ENCODE peak calls at places on chromosomes 3 and 15, in eight cellular contexts. B is activated effector memory CD4-positive, alpha-beta T cell treated with Interleukin-2 at 50 U/mL for 16 hours; L is T-helper 2 cell; Y is right cardiac atrium; V is nucleus accumbens; M is NB4; R is DMS153; P is activated gamma-delta T cell treated with anti-CD3 and anti-CD28 coated beads, Interleukin-2, amount 50 U/mL, for 16 hours. J is an unnamed sample.
A peak's percentile ranks its signal among the peaks of the same experiment; 100 is the strongest.

GRCh38 chr15:58178668-58179067 is 40.5 kb downstream of the AQP9 start:
- DNase-seq in B (no peak), L (no peak), Y (no peak), V (no peak), M (no peak), R (no peak), P (no peak), J (no peak)

GRCh38 chr3:141076821-141077571 is 25.8 kb downstream of the SPSB4 start:
- DNase-seq in B (no peak), L (no peak), Y (peak; percentile 83), V (peak; percentile 52), M (peak; percentile 56), R (peak; percentile 28), P (no peak), J (peak; percentile 61)

GRCh38 chr3:30752961-30753360 is 141.5 kb downstream of the GADL1 start:
- DNase-seq in B (no peak), L (no peak), Y (no peak), V (no peak), M (peak; percentile 71), R (no peak), P (no peak), J (no peak)

GRCh38 chr3:127214990-127215389 is 22.1 kb downstream of the PRR23E start:
- DNase-seq in B (no peak), L (no peak), Y (no peak), V (no peak), M (no peak), R (no peak), P (no peak), J (no peak)

GRCh38 chr3:24185738-24186384 is 240.8 kb downstream of the NR1D2 start:
- DNase-seq in B (no peak), L (no peak), Y (peak; percentile 56), V (no peak), M (peak; percentile 59), R (no peak), P (no peak), J (peak; percentile 16)

GRCh38 chr3:112126501-112126900 is 6.5 kb downstream of the GCSAM start:
- DNase-seq in B (no peak), L (no peak), Y (no peak), V (no peak), M (no peak), R (no peak), P (no peak), J (no peak)

GRCh38 chr3:21734746-21735145 is 16.3 kb downstream of the ZNF385D start:
- DNase-seq in B (no peak), L (no peak), Y (no peak), V (no peak), M (no peak), R (no peak), P (no peak), J (no peak)

GRCh38 chr3:128152419-128153155 is 694 bp upstream of the EEFSEC start:
- DNase-seq in B (no peak), L (no peak), Y (no peak), V (no peak), M (no peak), R (peak; percentile 63), P (no peak), J (no peak)

GRCh38 chr3:135929670-135930069 is 35.9 kb upstream of the PPP2R3A start:
- DNase-seq in B (no peak), L (no peak), Y (no peak), V (no peak), M (no peak), R (no peak), P (no peak), J (no peak)

GRCh38 chr15:63408514-63408913 is 26.9 kb upstream of the CA12 start:
- DNase-seq in B (no peak), L (no peak), Y (no peak), V (no peak), M (no peak), R (no peak), P (no peak), J (no peak)

GRCh38 chr15:75095594-75095993 is 72.2 kb downstream of the PPCDC start:
- DNase-seq in B (no peak), L (no peak), Y (no peak), V (no peak), M (no peak), R (no peak), P (no peak), J (no peak)

GRCh38 chr3:169771651-169772529 is 1.3 kb upstream of the MYNN start:
- DNase-seq in B (peak; percentile 15), L (peak; percentile 49), Y (peak; percentile 68), V (peak; percentile 24), M (peak; percentile 91), R (peak; percentile 88), P (peak; percentile 41), J (peak; percentile 38)

GRCh38 chr15:73867956-73868355 is 5.4 kb upstream of the TBC1D21 start:
- DNase-seq in B (no peak), L (no peak), Y (no peak), V (no peak), M (no peak), R (no peak), P (no peak), J (no peak)

GRCh38 chr3:45626096-45626887 is 31.7 kb downstream of the LIMD1 start:
- DNase-seq in B (no peak), L (no peak), Y (no peak), V (no peak), M (no peak), R (no peak), P (no peak), J (no peak)

GRCh38 chr3:62226601-62227339 is 146.6 kb downstream of the FEZF2 start:
- DNase-seq in B (no peak), L (no peak), Y (no peak), V (no peak), M (no peak), R (no peak), P (no peak), J (no peak)

GRCh38 chr3:142976621-142977398 is 13.3 kb upstream of the PAQR9 start:
- DNase-seq in B (no peak), L (no peak), Y (peak; percentile 94), V (no peak), M (peak; percentile 76), R (no peak), P (no peak), J (no peak)

GRCh38 chr3:31550452-31551251 is 17.9 kb downstream of the STT3B start:
- DNase-seq in B (no peak), L (no peak), Y (no peak), V (no peak), M (peak; percentile 43), R (no peak), P (no peak), J (no peak)

GRCh38 chr3:144491333-144491732 is 519.7 kb downstream of the DIPK2A start:
- DNase-seq in B (no peak), L (no peak), Y (no peak), V (no peak), M (no peak), R (no peak), P (no peak), J (no peak)

GRCh38 chr3:17938313-17938712 is 195.9 kb upstream of the TBC1D5 start:
- DNase-seq in B (no peak), L (no peak), Y (no peak), V (no peak), M (no peak), R (no peak), P (no peak), J (no peak)

GRCh38 chr15:49313650-49314049 is 109.4 kb upstream of the FGF7 start:
- DNase-seq in B (no peak), L (no peak), Y (no peak), V (no peak), M (no peak), R (no peak), P (no peak), J (no peak)

GRCh38 chr15:55552926-55553325 is 35.2 kb downstream of the PYGO1 start:
- DNase-seq in B (no peak), L (no peak), Y (peak; percentile 83), V (no peak), M (no peak), R (no peak), P (no peak), J (no peak)

GRCh38 chr15:77817434-77817833 is 184.7 kb upstream of the LINGO1 start:
- DNase-seq in B (no peak), L (no peak), Y (peak; percentile 9), V (no peak), M (no peak), R (no peak), P (no peak), J (no peak)

GRCh38 chr15:65213241-65213640 is 2.0 kb upstream of the CILP start:
- DNase-seq in B (no peak), L (no peak), Y (peak; percentile 67), V (no peak), M (no peak), R (no peak), P (no peak), J (no peak)

GRCh38 chr15:90818251-90819210 is 49.9 kb upstream of the FURIN start:
- DNase-seq in B (no peak), L (no peak), Y (no peak), V (no peak), M (peak; percentile 99), R (no peak), P (no peak), J (no peak)

GRCh38 chr3:153667341-153667740 is 453.8 kb upstream of the ARHGEF26 start:
- DNase-seq in B (no peak), L (no peak), Y (no peak), V (no peak), M (no peak), R (no peak), P (no peak), J (no peak)

GRCh38 chr3:151838574-151839312 is 24.8 kb downstream of the AADAC start:
- DNase-seq in B (no peak), L (no peak), Y (peak; percentile 41), V (peak; percentile 56), M (peak; percentile 82), R (peak; percentile 5), P (no peak), J (peak; percentile 9)

GRCh38 chr3:108838411-108838810 is 15.8 kb downstream of the TRAT1 start:
- DNase-seq in B (peak; percentile 35), L (no peak), Y (no peak), V (no peak), M (no peak), R (no peak), P (no peak), J (no peak)

GRCh38 chr3:101259485-101260341 is 60.7 kb downstream of the IMPG2 start:
- DNase-seq in B (no peak), L (no peak), Y (no peak), V (no peak), M (peak; percentile 31), R (no peak), P (no peak), J (no peak)

GRCh38 chr3:69542265-69543079 is 156.6 kb upstream of the FRMD4B start:
- DNase-seq in B (no peak), L (no peak), Y (peak; percentile 80), V (peak; percentile 76), M (no peak), R (no peak), P (no peak), J (peak; percentile 82)

GRCh38 chr3:159416854-159417253 is 571.8 kb upstream of the IL12A start:
- DNase-seq in B (no peak), L (no peak), Y (no peak), V (no peak), M (no peak), R (no peak), P (no peak), J (no peak)

GRCh38 chr15:62658498-62658897 is 384.0 kb upstream of the TPM1 start:
- DNase-seq in B (no peak), L (no peak), Y (no peak), V (no peak), M (peak; percentile 7), R (no peak), P (no peak), J (no peak)

GRCh38 chr3:128286691-128287090 is 133.4 kb downstream of the EEFSEC start:
- DNase-seq in B (no peak), L (no peak), Y (no peak), V (no peak), M (no peak), R (no peak), P (no peak), J (no peak)

GRCh38 chr15:74378853-74379252 is 11.4 kb upstream of the CYP11A1 start:
- DNase-seq in B (no peak), L (no peak), Y (no peak), V (no peak), M (no peak), R (no peak), P (no peak), J (no peak)

GRCh38 chr3:156131241-156131640 is 10.9 kb downstream of the KCNAB1 start:
- DNase-seq in B (no peak), L (no peak), Y (no peak), V (no peak), M (no peak), R (no peak), P (no peak), J (no peak)

J was measured in caudate nucleus.